ENCODE peak calls at places on chromosome 12, in five cellular contexts. G is skeletal muscle cell; U is left ventricle myocardium inferior; I is activated T-cell treated with anti-CD3 and anti-CD28 coated beads for 1 hour; Z is activated CD4-positive, alpha-beta T cell treated with anti-CD3 and anti-CD28 coated beads for 1 hour. J is an unnamed sample.

GRCh38 chr12:130870442-130871285 is 1.2 kb upstream of the RAN start:
- DNase-seq in G (peak), U (peak), I (peak), Z (peak), J (peak)

GRCh38 chr12:91127296-91127695 is 16.0 kb upstream of the LUM start:
- DNase-seq in G (no peak), U (no peak), I (no peak), Z (no peak), J (no peak)

GRCh38 chr12:78887008-78887407 is 22.4 kb downstream of the SYT1 start:
- DNase-seq in G (peak), U (no peak), I (no peak), Z (no peak), J (no peak)

GRCh38 chr12:39368891-39369290 is 74.0 kb downstream of the KIF21A start:
- DNase-seq in G (no peak), U (no peak), I (no peak), Z (no peak), J (no peak)

GRCh38 chr12:627863-628805 is 35.1 kb downstream of the NINJ2 start:
- DNase-seq in G (no peak), U (no peak), I (no peak), Z (no peak), J (no peak)

GRCh38 chr12:58967551-58967950 is 47.2 kb upstream of the LRIG3 start:
- DNase-seq in G (peak), U (no peak), I (no peak), Z (no peak), J (no peak)

GRCh38 chr12:50603817-50604639 is 99.2 kb downstream of the DIP2B start:
- DNase-seq in G (peak), U (no peak), I (no peak), Z (no peak), J (no peak)

GRCh38 chr12:25875661-25876060 is 82.8 kb upstream of the RASSF8 start:
- DNase-seq in G (no peak), U (no peak), I (no peak), Z (no peak), J (no peak)

GRCh38 chr12:52053570-52054209 is 2.4 kb downstream of the NR4A1 start:
- DNase-seq in G (no peak), U (no peak), I (peak), Z (peak), J (no peak)

J was measured in activated B cell treated with CpG ODN at 0.5 μM for 24 hours.